ENCODE peak calls at places on chromosome 15, in five cellular contexts. X is trophoblast cell, B is A673, A is tibial nerve, V is NT2/D1. Z is an unnamed sample.
A peak's percentile ranks its signal among the peaks of the same experiment; 100 is the strongest.

GRCh38 chr15:20341901-20342605 is 199.5 kb downstream of the GOLGA6L6 start:
- DNase-seq in X (peak; percentile 42), B (no peak), A (no peak), V (no peak), Z (no peak)

GRCh38 chr15:85730001-85730820 is 64.5 kb downstream of the KLHL25 start:
- DNase-seq in X (peak; percentile 29), B (peak; percentile 75), A (no peak), V (peak; percentile 51), Z (peak; percentile 52)

GRCh38 chr15:55775316-55775715 is 32.4 kb upstream of the PRTG start:
- DNase-seq in X (peak; percentile 99), B (peak; percentile 82), A (no peak), V (no peak), Z (no peak)

GRCh38 chr15:38254065-38254883 is 1.6 kb downstream of the SPRED1 start:
- DNase-seq in X (peak; percentile 16), B (peak; percentile 60), A (no peak), V (no peak), Z (no peak)

GRCh38 chr15:57505949-57506391 is 85.7 kb upstream of the MYZAP start:
- DNase-seq in X (peak; percentile 91), B (no peak), A (no peak), V (no peak), Z (no peak)

GRCh38 chr15:58511588-58511987 is 79.8 kb downstream of the LIPC start:
- DNase-seq in X (no peak), B (no peak), A (no peak), V (no peak), Z (no peak)

GRCh38 chr15:101451886-101452285 is 37.6 kb downstream of the PCSK6 start:
- DNase-seq in X (no peak), B (no peak), A (no peak), V (no peak), Z (no peak)

GRCh38 chr15:99123706-99124451 is 19.0 kb downstream of the SYNM start:
- DNase-seq in X (peak; percentile 25), B (peak; percentile 93), A (peak; percentile 78), V (peak; percentile 70), Z (no peak)

GRCh38 chr15:75195122-75195765 is 6.4 kb upstream of the C15orf39 start:
- DNase-seq in X (no peak), B (no peak), A (no peak), V (no peak), Z (no peak)

GRCh38 chr15:55434989-55435825 is 26.9 kb downstream of the PIERCE2 start:
- DNase-seq in X (peak; percentile 8), B (peak; percentile 65), A (no peak), V (peak; percentile 32), Z (peak; percentile 22)

GRCh38 chr15:85541744-85542143 is 161.3 kb downstream of the AKAP13 start:
- DNase-seq in X (no peak), B (no peak), A (no peak), V (no peak), Z (no peak)

GRCh38 chr15:28127036-28127435 is 27.9 kb upstream of the OCA2 start:
- DNase-seq in X (no peak), B (no peak), A (no peak), V (no peak), Z (no peak)

GRCh38 chr15:35973019-35973418 is 427.1 kb upstream of the DPH6 start:
- DNase-seq in X (no peak), B (no peak), A (no peak), V (no peak), Z (no peak)

GRCh38 chr15:70201376-70201775 is 103.7 kb upstream of the TLE3 start:
- DNase-seq in X (no peak), B (no peak), A (no peak), V (no peak), Z (no peak)

GRCh38 chr15:68674975-68675374 is 96.2 kb downstream of the CORO2B start:
- DNase-seq in X (peak; percentile 29), B (no peak), A (no peak), V (no peak), Z (no peak)

GRCh38 chr15:81111018-81111417 is 23.1 kb upstream of the CFAP161 start:
- DNase-seq in X (no peak), B (no peak), A (no peak), V (no peak), Z (no peak)

GRCh38 chr15:78216276-78217229 is 17.8 kb downstream of the ACSBG1 start:
- DNase-seq in X (no peak), B (no peak), A (no peak), V (no peak), Z (no peak)

GRCh38 chr15:89088605-89089315 is 504 bp downstream of the ABHD2 start:
- DNase-seq in X (no peak), B (no peak), A (no peak), V (no peak), Z (no peak)

GRCh38 chr15:38611228-38611627 is 46.6 kb upstream of the RASGRP1 start:
- DNase-seq in X (no peak), B (no peak), A (no peak), V (no peak), Z (no peak)

GRCh38 chr15:71003314-71003713 is 110.7 kb downstream of the LRRC49 start:
- DNase-seq in X (no peak), B (no peak), A (no peak), V (no peak), Z (no peak)

GRCh38 chr15:32952901-32953889 is 235.4 kb downstream of the GREM1 start:
- DNase-seq in X (no peak), B (no peak), A (no peak), V (no peak), Z (peak; percentile 13)

GRCh38 chr15:59622289-59622688 is 10.7 kb downstream of the GCNT3 start:
- DNase-seq in X (no peak), B (peak; percentile 59), A (no peak), V (peak; percentile 40), Z (no peak)

GRCh38 chr15:58346361-58346760 is 85.4 kb upstream of the LIPC start:
- DNase-seq in X (no peak), B (peak; percentile 37), A (no peak), V (peak; percentile 36), Z (no peak)

GRCh38 chr15:69232144-69232543 is 66.6 kb upstream of the PAQR5 start:
- DNase-seq in X (no peak), B (peak; percentile 46), A (no peak), V (no peak), Z (no peak)

GRCh38 chr15:42932833-42933515 is 12.4 kb upstream of the TTBK2 start:
- DNase-seq in X (no peak), B (no peak), A (no peak), V (no peak), Z (no peak)

GRCh38 chr15:69414702-69415161 is 583 bp downstream of the KIF23 start:
- DNase-seq in X (peak; percentile 72), B (peak; percentile 57), A (no peak), V (no peak), Z (no peak)

GRCh38 chr15:97986781-97987180 is 26.3 kb downstream of the ARRDC4 start:
- DNase-seq in X (no peak), B (no peak), A (no peak), V (no peak), Z (no peak)

GRCh38 chr15:46450810-46451182 is 816.0 kb downstream of the SQOR start:
- DNase-seq in X (no peak), B (no peak), A (no peak), V (no peak), Z (no peak)

GRCh38 chr15:71437404-71437803 is 322.1 kb downstream of the THSD4 start:
- DNase-seq in X (no peak), B (no peak), A (no peak), V (no peak), Z (no peak)

GRCh38 chr15:23504003-23504402 is 57.0 kb upstream of the GOLGA6L2 start:
- DNase-seq in X (no peak), B (no peak), A (no peak), V (peak; percentile 49), Z (no peak)

GRCh38 chr15:38642689-38643270 is 78.2 kb upstream of the RASGRP1 start:
- DNase-seq in X (no peak), B (no peak), A (no peak), V (no peak), Z (no peak)

GRCh38 chr15:73927003-73927475 is 777 bp downstream of the LOXL1 start:
- DNase-seq in X (peak; percentile 98), B (peak; percentile 54), A (no peak), V (no peak), Z (no peak)

GRCh38 chr15:72982750-72983149 is 69.5 kb upstream of the NEO1 start:
- DNase-seq in X (no peak), B (no peak), A (no peak), V (no peak), Z (no peak)

GRCh38 chr15:96329403-96329981 is 1.0 kb upstream of the NR2F2 start:
- DNase-seq in X (no peak), B (peak; percentile 18), A (no peak), V (no peak), Z (no peak)

GRCh38 chr15:96331141-96331941 is 841 bp downstream of the NR2F2 start:
- DNase-seq in X (peak; percentile 39), B (peak; percentile 57), A (no peak), V (no peak), Z (no peak)

GRCh38 chr15:96328101-96328958 is 2.2 kb upstream of the NR2F2 start:
- DNase-seq in X (no peak), B (peak; percentile 6), A (no peak), V (no peak), Z (no peak)

GRCh38 chr15:96330450-96331140 is at the start of gene NR2F2:
- DNase-seq in X (peak; percentile 97), B (peak; percentile 99), A (peak; percentile 98), V (peak; percentile 90), Z (no peak)

GRCh38 chr15:96330064-96330449 is 443 bp upstream of the NR2F2 start:
- DNase-seq in X (peak; percentile 33), B (peak; percentile 94), A (peak; percentile 50), V (no peak), Z (no peak)
- H3K27me3 ChIP-seq in X (no peaks in the 10 kb centered on the region), B (no peaks in the 10 kb centered on the region), A (no peaks in the 10 kb centered on the region), V (peaks cover 92% of the 10 kb centered on the region), Z (peaks cover 72% of the 10 kb centered on the region)

GRCh38 chr15:79602731-79603130 is 170.6 kb downstream of the MINAR1 start:
- DNase-seq in X (no peak), B (no peak), A (no peak), V (no peak), Z (no peak)
- H3K27me3 ChIP-seq in X (no peaks in the 10 kb centered on the region), B (peaks cover 22% of the 10 kb centered on the region), A (no peaks in the 10 kb centered on the region), V (no peaks in the 10 kb centered on the region), Z (no peaks in the 10 kb centered on the region)

GRCh38 chr15:96358795-96359190 is 28.3 kb downstream of the NR2F2 start:
- DNase-seq in X (no peak), B (no peak), A (no peak), V (no peak), Z (no peak)
- H3K27me3 ChIP-seq in X (peaks cover 66% of the 10 kb centered on the region), B (no peaks in the 10 kb centered on the region), A (peaks cover 4% of the 10 kb centered on the region), V (peaks cover 98% of the 10 kb centered on the region), Z (peaks cover 90% of the 10 kb centered on the region)

DNA sequence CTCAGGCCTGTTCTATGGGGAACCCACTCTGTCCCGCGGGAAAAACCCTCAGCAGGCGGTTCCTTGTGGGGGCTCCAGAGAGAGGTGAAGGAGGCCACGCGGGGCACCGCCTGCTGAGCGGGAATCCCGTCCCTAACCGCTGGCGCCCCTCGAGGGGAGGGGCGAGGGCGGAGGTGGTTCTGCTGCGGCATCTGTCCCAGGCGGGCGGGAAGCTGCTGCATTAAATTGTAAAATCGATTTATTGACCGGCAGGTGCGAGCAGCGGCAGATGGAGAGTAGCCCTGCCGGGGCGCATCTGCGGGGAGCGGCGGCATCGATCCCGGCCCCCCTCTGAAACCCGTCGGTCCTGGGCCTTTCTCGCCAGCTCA is 3.7 kb upstream of the DLL4 start:
- DNase-seq in X (no peak), B (no peak), A (no peak), V (no peak), Z (no peak)
- H3K27me3 ChIP-seq in X (peaks cover 72% of the 10 kb centered on the region), B (peaks cover 57% of the 10 kb centered on the region), A (peaks cover 55% of the 10 kb centered on the region), V (peaks cover 98% of the 10 kb centered on the region), Z (peaks cover 64% of the 10 kb centered on the region)

GRCh38 chr15:52799145-52799811 is 9.1 kb upstream of the ONECUT1 start:
- DNase-seq in X (no peak), B (no peak), A (no peak), V (no peak), Z (no peak)
- H3K27me3 ChIP-seq in X (peaks cover 70% of the 10 kb centered on the region), B (peaks cover 100% of the 10 kb centered on the region), A (peaks cover 100% of the 10 kb centered on the region), V (no peaks in the 10 kb centered on the region), Z (peaks cover 48% of the 10 kb centered on the region)